ENCODE peak calls at places on chromosomes 2 and 18, in eight cellular contexts. U is A549, L is WERI-Rb-1, J is esophagus squamous epithelium, K is psoas muscle, V is H7, E is NCI-H510A treated with DMSO at 0.1 percent for 48 hours, D is WTC11. Y is an unnamed sample.

GRCh38 chr18:78640596-78640995 is 339.0 kb upstream of the SALL3 start:
- DNase-seq in U (no peak), L (no peak), J (no peak), K (no peak), V (no peak), E (no peak), D (no peak), Y (no peak)

GRCh38 chr2:144481666-144482065 is 38.3 kb downstream of the ZEB2 start:
- DNase-seq in U (no peak), L (no peak), J (no peak), K (no peak), V (no peak), E (no peak), D (no peak), Y (no peak)

GRCh38 chr2:128155970-128156369 is 65.0 kb downstream of the UGGT1 start:
- DNase-seq in U (no peak), L (no peak), J (no peak), K (no peak), V (no peak), E (no peak), D (no peak), Y (no peak)

GRCh38 chr2:160694631-160695030 is 201.0 kb upstream of the RBMS1 start:
- DNase-seq in U (no peak), L (peak), J (no peak), K (no peak), V (no peak), E (no peak), D (no peak), Y (no peak)

GRCh38 chr2:119253114-119253702 is 29.6 kb downstream of the STEAP3 start:
- DNase-seq in U (no peak), L (no peak), J (no peak), K (no peak), V (no peak), E (no peak), D (no peak), Y (no peak)

GRCh38 chr2:209431701-209432100 is 7.9 kb downstream of the MAP2 start:
- DNase-seq in U (no peak), L (no peak), J (no peak), K (no peak), V (no peak), E (no peak), D (no peak), Y (no peak)

GRCh38 chr18:64240301-64240700 is 91.4 kb upstream of the LINC00305 start:
- DNase-seq in U (no peak), L (no peak), J (no peak), K (no peak), V (no peak), E (no peak), D (no peak), Y (no peak)

GRCh38 chr18:2050016-2050415 is 521.3 kb downstream of the METTL4 start:
- DNase-seq in U (no peak), L (no peak), J (no peak), K (no peak), V (no peak), E (no peak), D (no peak), Y (no peak)

GRCh38 chr18:13471971-13472628 is 253.5 kb downstream of the LDLRAD4 start:
- DNase-seq in U (no peak), L (no peak), J (no peak), K (no peak), V (peak), E (no peak), D (no peak), Y (no peak)

GRCh38 chr18:3947383-3947782 is 497.4 kb downstream of the TGIF1 start:
- DNase-seq in U (no peak), L (no peak), J (no peak), K (no peak), V (no peak), E (no peak), D (no peak), Y (no peak)

GRCh38 chr2:61158356-61158944 is 3.5 kb upstream of the C2orf74 start:
- DNase-seq in U (no peak), L (peak), J (no peak), K (no peak), V (no peak), E (no peak), D (no peak), Y (no peak)

GRCh38 chr2:151021747-151022450 is 239.8 kb downstream of the RBM43 start:
- DNase-seq in U (no peak), L (no peak), J (no peak), K (no peak), V (no peak), E (no peak), D (no peak), Y (no peak)

GRCh38 chr2:234840336-234840735 is 111.5 kb upstream of the SH3BP4 start:
- DNase-seq in U (peak), L (no peak), J (no peak), K (no peak), V (peak), E (no peak), D (peak), Y (no peak)

GRCh38 chr2:152453129-152453642 is 118.2 kb downstream of the FMNL2 start:
- DNase-seq in U (no peak), L (peak), J (no peak), K (no peak), V (no peak), E (no peak), D (peak), Y (no peak)

GRCh38 chr2:191950132-191950885 is 103.4 kb upstream of the CAVIN2 start:
- DNase-seq in U (peak), L (no peak), J (no peak), K (no peak), V (no peak), E (no peak), D (no peak), Y (no peak)

GRCh38 chr18:6487968-6488367 is 73.3 kb upstream of the L3MBTL4 start:
- DNase-seq in U (no peak), L (no peak), J (no peak), K (no peak), V (no peak), E (no peak), D (peak), Y (no peak)

GRCh38 chr2:72094701-72095100 is 53.0 kb downstream of the CYP26B1 start:
- DNase-seq in U (no peak), L (no peak), J (no peak), K (no peak), V (no peak), E (no peak), D (no peak), Y (no peak)

GRCh38 chr18:36127866-36128845 is 984 bp downstream of the SLC39A6 start:
- DNase-seq in U (peak), L (no peak), J (no peak), K (no peak), V (peak), E (peak), D (peak), Y (no peak)

GRCh38 chr2:46122318-46122970 is 174.8 kb upstream of the EPAS1 start:
- DNase-seq in U (peak), L (peak), J (no peak), K (peak), V (no peak), E (no peak), D (no peak), Y (no peak)

GRCh38 chr2:152542995-152543481 is 174.2 kb downstream of the PRPF40A start:
- DNase-seq in U (peak), L (no peak), J (no peak), K (no peak), V (no peak), E (no peak), D (no peak), Y (no peak)

GRCh38 chr18:8385400-8385799 is 223.8 kb upstream of the RAB12 start:
- DNase-seq in U (no peak), L (no peak), J (no peak), K (no peak), V (no peak), E (no peak), D (no peak), Y (no peak)

Y was measured in DMS 273 treated with DMSO at 0.1 percent for 48 hours.